ENCODE peak calls at places on chromosomes 2 and 18, in six cellular contexts. B is kidney, Q is GM12878, M is fibroblast of lung, I is AG10803, J is fibroblast of villous mesenchyme. H is an unnamed sample.
A peak's percentile ranks its signal among the peaks of the same experiment; 100 is the strongest.

GRCh38 chr2:160144278-160144990 is 55.6 kb downstream of the ITGB6 start:
- DNase-seq in Q (no peak), B (no peak), I (peak; percentile 55), M (peak; percentile 54), J (no peak), H (no peak)

GRCh38 chr2:241161646-241162281 is 11.5 kb downstream of the PPP1R7 start:
- DNase-seq in I (peak; percentile 94), J (peak; percentile 86), B (peak; percentile 90), M (peak; percentile 90), Q (no peak), H (no peak)

GRCh38 chr2:24517247-24517646 is 26.2 kb downstream of the NCOA1 start:
- DNase-seq in J (no peak), M (no peak), I (no peak), B (no peak), Q (no peak), H (no peak)

GRCh38 chr2:164898475-164898874 is 56.9 kb downstream of the SLC38A11 start:
- DNase-seq in Q (no peak), I (peak; percentile 50), B (no peak), J (peak; percentile 90), M (peak; percentile 88), H (no peak)

GRCh38 chr18:34224423-34225217 is at the start of gene NOL4:
- DNase-seq in J (no peak), Q (no peak), M (peak; percentile 52), I (no peak), B (peak; percentile 88), H (no peak)

GRCh38 chr2:133581027-133581760 is 12.9 kb upstream of the NCKAP5 start:
- DNase-seq in B (no peak), I (peak; percentile 21), M (peak; percentile 66), J (no peak), Q (no peak), H (no peak)

GRCh38 chr2:109703076-109703475 is 88.9 kb downstream of the SOWAHC start:
- DNase-seq in Q (no peak), B (no peak), J (peak; percentile 14), I (peak; percentile 94), M (peak; percentile 74), H (no peak)

GRCh38 chr2:119195887-119196286 is 27.7 kb upstream of the STEAP3 start:
- DNase-seq in M (no peak), J (no peak), B (no peak), I (no peak), Q (no peak), H (no peak)

GRCh38 chr2:8475349-8476045 is 206.4 kb upstream of the ID2 start:
- DNase-seq in I (no peak), Q (peak; percentile 77), J (no peak), B (no peak), M (no peak), H (peak; percentile 38)

GRCh38 chr2:21453728-21454127 is 330.0 kb downstream of the TDRD15 start:
- DNase-seq in I (no peak), M (no peak), J (peak; percentile 66), Q (no peak), B (no peak), H (no peak)

GRCh38 chr2:127637725-127638252 is 8.2 kb upstream of the GPR17 start:
- DNase-seq in M (peak; percentile 82), Q (no peak), I (peak; percentile 82), J (peak; percentile 73), B (no peak), H (no peak)

GRCh38 chr2:61282104-61282590 is 120.2 kb downstream of the C2orf74 start:
- DNase-seq in Q (no peak), J (no peak), I (no peak), B (no peak), M (no peak), H (no peak)

DNA sequence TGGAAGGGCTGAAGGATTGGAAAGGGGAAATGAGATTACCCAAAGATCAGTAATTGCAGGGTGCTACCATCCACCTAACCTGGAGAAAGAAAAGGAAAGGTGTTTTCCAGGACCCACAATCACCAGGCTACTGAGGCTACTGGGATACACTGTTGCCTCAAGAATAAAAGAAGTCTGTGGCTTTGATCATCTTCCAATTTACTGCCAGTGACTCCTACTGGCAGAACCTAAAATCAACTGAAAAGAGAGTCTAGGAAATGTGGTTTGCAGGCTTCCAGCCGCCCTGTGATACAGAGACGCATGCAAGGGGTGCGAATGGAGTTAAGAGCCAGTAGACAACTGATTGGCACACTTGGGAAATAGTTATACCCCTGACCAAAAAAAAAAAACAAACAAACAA is 16.6 kb upstream of the TTL start:
- DNase-seq in J (peak; percentile 15), B (no peak), Q (no peak), I (peak; percentile 32), M (peak; percentile 23), H (no peak)
- TF ChIP-seq CTCF in J (peak; percentile 40), B (no peak), Q (no peak), I (peak; percentile 43), M (peak; percentile 42), H (no peak)

GRCh38 chr2:52082646-52083045 is 1050.7 kb upstream of the NRXN1 start:
- DNase-seq in J (no peak), Q (no peak), I (no peak), B (no peak), M (no peak), H (no peak)
- H3K4me3 ChIP-seq in J (no peak overlapping the region), Q (no peak overlapping the region), I (no peak overlapping the region), B (no peak overlapping the region), M (no peak overlapping the region), H (no peak overlapping the region)

GRCh38 chr2:37633838-37634237 is 37.6 kb downstream of the CDC42EP3 start:
- DNase-seq in I (no peak), Q (no peak), J (no peak), B (no peak), M (no peak), H (no peak)
- TF ChIP-seq CTCF in I (no peak), Q (no peak), J (no peak), B (no peak), M (no peak), H (no peak)

GRCh38 chr2:113175736-113176695 is 2.2 kb downstream of the PSD4 start:
- DNase-seq in Q (no peak), J (no peak), B (no peak), I (no peak), M (no peak), H (no peak)
- H3K4me3 ChIP-seq in Q (peak overlapping the region; percentile 95), J (no peak overlapping the region), B (no peak overlapping the region), I (no peak overlapping the region), M (no peak overlapping the region), H (peak overlapping the region; percentile 73)

GRCh38 chr2:86225581-86225980 is 26.3 kb downstream of the MRPL35 start:
- DNase-seq in B (no peak), Q (peak; percentile 57), I (no peak), J (peak; percentile 10), M (no peak), H (peak; percentile 57)

GRCh38 chr2:86223682-86224560 is 24.7 kb downstream of the MRPL35 start:
- DNase-seq in J (peak; percentile 6), Q (no peak), I (peak; percentile 46), M (peak; percentile 69), B (no peak), H (no peak)

GRCh38 chr2:86226069-86226468 is 26.8 kb downstream of the MRPL35 start:
- DNase-seq in I (no peak), M (no peak), B (no peak), Q (no peak), J (no peak), H (no peak)

GRCh38 chr2:86223098-86223681 is 23.9 kb downstream of the MRPL35 start:
- DNase-seq in J (peak; percentile 40), Q (no peak), B (no peak), I (peak; percentile 47), M (peak; percentile 59), H (no peak)

GRCh38 chr2:86224645-86225355 is 25.5 kb downstream of the MRPL35 start:
- DNase-seq in Q (no peak), B (no peak), J (no peak), I (no peak), M (no peak), H (no peak)
- TF ChIP-seq CTCF in Q (no peak), B (no peak), J (no peak), I (no peak), M (no peak), H (no peak)

DNA sequence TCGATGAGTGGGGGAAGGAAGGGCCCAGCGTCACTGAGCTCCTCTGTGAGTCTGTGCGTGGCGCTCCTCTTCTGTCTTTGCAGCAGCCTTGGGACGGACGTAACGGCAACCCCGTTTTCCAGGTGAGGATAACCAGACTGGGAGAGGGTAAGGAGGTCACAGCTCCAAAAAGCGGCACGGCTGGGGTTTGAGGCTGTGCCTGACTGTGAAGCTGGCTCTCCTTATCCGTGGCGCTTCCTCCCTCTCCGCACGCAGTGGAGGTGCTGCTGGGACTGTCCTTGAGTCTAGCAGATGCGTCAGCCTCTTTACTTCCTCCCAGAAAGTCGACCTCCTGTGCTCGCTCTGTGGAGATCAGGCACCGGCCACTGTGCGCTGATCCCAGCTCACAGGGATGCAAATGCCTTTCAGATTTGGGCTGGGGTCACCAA is 29.9 kb upstream of the E2F6 start:
- DNase-seq in Q (no peak), I (no peak), B (no peak), M (peak; percentile 15), J (no peak), H (no peak)
- H3K4me3 ChIP-seq in Q (no peak overlapping the region), I (no peak overlapping the region), B (no peak overlapping the region), M (no peak overlapping the region), J (no peak overlapping the region), H (no peak overlapping the region)

GRCh38 chr2:85539361-85540130 is 578 bp downstream of the MAT2A start:
- DNase-seq in J (peak; percentile 58), M (peak; percentile 61), B (peak; percentile 94), Q (peak; percentile 36), I (peak; percentile 63), H (no peak)

GRCh38 chr2:85540131-85540587 is 1.2 kb downstream of the MAT2A start:
- DNase-seq in B (no peak), I (peak; percentile 30), M (peak; percentile 21), Q (no peak), J (peak; percentile 58), H (no peak)

GRCh38 chr2:85536479-85536878 is 2.5 kb upstream of the MAT2A start:
- DNase-seq in B (no peak), I (peak; percentile 71), J (peak; percentile 77), Q (no peak), M (peak; percentile 88), H (no peak)

GRCh38 chr2:85538507-85539360 is at the start of gene MAT2A:
- DNase-seq in Q (peak; percentile 56), J (peak; percentile 93), B (peak; percentile 98), I (peak; percentile 91), M (peak; percentile 90), H (peak; percentile 70)

DNA sequence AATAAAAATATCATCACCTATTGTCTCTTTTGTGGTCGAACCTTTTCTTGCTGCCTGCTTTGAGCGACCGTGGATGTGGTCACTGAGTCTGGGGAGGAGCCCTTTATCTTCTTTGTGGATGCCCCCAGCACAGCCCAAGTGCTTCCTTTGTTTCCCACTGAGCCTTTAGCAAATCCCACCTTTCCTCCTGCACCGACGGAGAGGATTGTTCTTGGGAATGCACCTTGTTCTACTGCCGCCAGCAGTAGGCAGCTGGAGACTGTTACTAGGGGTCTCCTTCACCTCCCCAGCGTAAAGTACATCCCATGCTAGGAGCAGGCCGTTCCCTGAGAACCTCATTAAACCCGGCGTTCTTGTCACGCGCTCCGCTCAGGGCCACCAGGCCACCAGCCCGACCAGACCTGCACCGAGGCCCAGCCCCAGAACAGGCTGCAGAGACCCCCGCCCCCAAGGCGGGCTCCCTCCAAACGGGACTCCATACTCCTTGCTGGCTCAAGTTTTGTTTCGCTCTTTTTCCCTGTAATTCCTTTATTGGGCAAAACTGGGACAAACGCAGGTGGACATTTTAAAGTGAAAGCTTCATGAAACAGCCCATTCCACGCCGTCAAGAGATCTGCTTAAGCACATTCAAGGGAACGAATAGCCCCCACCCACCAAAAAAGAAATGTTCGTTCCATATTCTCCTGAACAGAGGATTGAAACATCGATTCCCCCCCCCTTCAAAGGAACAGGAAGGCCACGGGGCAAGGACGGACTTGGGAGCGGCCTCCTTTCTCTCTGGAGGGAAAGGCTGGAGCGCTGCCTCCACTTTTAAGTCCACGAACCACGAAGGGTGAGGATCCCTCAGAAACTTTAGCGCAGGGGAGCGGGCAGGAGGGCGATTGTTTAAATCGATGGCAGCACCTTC is 1.1 kb upstream of the MAT2A start:
- DNase-seq in B (peak; percentile 90), M (peak; percentile 39), J (peak; percentile 64), I (peak; percentile 36), Q (no peak), H (no peak)
- TF ChIP-seq CTCF in B (no peak), M (peak; percentile 4), J (no peak), I (no peak), Q (no peak), H (no peak)